ENCODE peak calls at places on chromosomes 6 and 20, in seven cellular contexts. X is PC-3; J is Caco-2; L is pancreas; V is heart right ventricle; H is adrenal gland; A is naive thymus-derived CD4-positive, alpha-beta T cell. R is an unnamed sample. For H3K9me3, the result is how much of the 10 kb centered on the place peaks cover.

GRCh38 chr6:147724454-147724853 is 216.0 kb downstream of the SAMD5 start:
- DNase-seq in X (no peak), J (no peak), L (no peak), V (no peak), H (no peak), A (no peak), R (no peak)

GRCh38 chr6:65468307-65468706 is 238.7 kb downstream of the EYS start:
- DNase-seq in X (no peak), J (no peak), L (no peak), V (no peak), H (no peak), A (no peak), R (no peak)

GRCh38 chr6:43628392-43629103 is 516 bp downstream of the GTPBP2 start:
- DNase-seq in X (peak), J (peak), L (peak), V (peak), H (peak), A (peak), R (peak)

GRCh38 chr6:56244089-56244488 is 3.3 kb downstream of the COL21A1 start:
- DNase-seq in X (no peak), J (no peak), L (no peak), V (no peak), H (no peak), A (no peak), R (no peak)

GRCh38 chr6:125787791-125788190 is 3.0 kb upstream of the NCOA7 start:
- DNase-seq in X (peak), J (no peak), L (no peak), V (no peak), H (no peak), A (no peak), R (no peak)

GRCh38 chr6:108966855-108967755 is 118.9 kb downstream of the ARMC2 start:
- DNase-seq in X (peak), J (no peak), L (no peak), V (peak), H (no peak), A (no peak), R (peak)

GRCh38 chr6:12051861-12052368 is 39.8 kb downstream of the HIVEP1 start:
- DNase-seq in X (no peak), J (no peak), L (no peak), V (no peak), H (no peak), A (peak), R (no peak)

GRCh38 chr20:25227317-25227831 is 20.5 kb upstream of the PYGB start:
- DNase-seq in X (peak), J (no peak), L (no peak), V (peak), H (peak), A (no peak), R (no peak)

GRCh38 chr6:70310063-70310694 is 7.3 kb upstream of the COL9A1 start:
- DNase-seq in X (peak), J (no peak), L (no peak), V (no peak), H (no peak), A (peak), R (no peak)

GRCh38 chr6:47473791-47474351 is 3.7 kb upstream of the CD2AP start:
- DNase-seq in X (peak), J (no peak), L (no peak), V (no peak), H (no peak), A (no peak), R (no peak)

GRCh38 chr6:160160450-160160849 is 38.8 kb downstream of the SLC22A1 start:
- DNase-seq in X (peak), J (no peak), L (no peak), V (no peak), H (no peak), A (no peak), R (no peak)

GRCh38 chr6:86715676-86716075 is 221.7 kb upstream of the HTR1E start:
- DNase-seq in X (peak), J (peak), L (no peak), V (no peak), H (no peak), A (no peak), R (no peak)

GRCh38 chr20:22691369-22692118 is 107.2 kb upstream of the FOXA2 start:
- DNase-seq in X (peak), J (peak), L (peak), V (peak), H (peak), A (peak), R (peak)

GRCh38 chr20:35776513-35777101 is 4.8 kb downstream of the PHF20 start:
- DNase-seq in X (peak), J (no peak), L (peak), V (peak), H (peak), A (no peak), R (peak)

GRCh38 chr20:47535088-47535487 is 33.4 kb downstream of the NCOA3 start:
- DNase-seq in X (no peak), J (peak), L (no peak), V (no peak), H (no peak), A (no peak), R (no peak)

GRCh38 chr20:34579936-34580587 is 21.5 kb downstream of the MAP1LC3A start:
- DNase-seq in X (peak), J (no peak), L (no peak), V (no peak), H (no peak), A (no peak), R (no peak)

GRCh38 chr6:33427585-33428218 is 7.8 kb downstream of the SYNGAP1 start:
- DNase-seq in X (peak), J (no peak), L (peak), V (peak), H (peak), A (peak), R (peak)

GRCh38 chr20:23050847-23051627 is 1.6 kb upstream of the THBD start:
- DNase-seq in X (peak), J (peak), L (peak), V (peak), H (peak), A (no peak), R (peak)

GRCh38 chr6:26175428-26176181 is 88.4 kb downstream of the HFE start:
- DNase-seq in X (peak), J (no peak), L (no peak), V (peak), H (peak), A (peak), R (no peak)

GRCh38 chr6:56570434-56571359 is 72.0 kb downstream of the DST start:
- DNase-seq in X (peak), J (no peak), L (no peak), V (no peak), H (no peak), A (peak), R (no peak)

GRCh38 chr20:9179193-9179802 is 110.4 kb downstream of the PLCB4 start:
- DNase-seq in X (peak), J (no peak), L (no peak), V (no peak), H (no peak), A (no peak), R (no peak)

GRCh38 chr20:59662856-59663512 is 58.6 kb downstream of the PHACTR3 start:
- DNase-seq in X (no peak), J (peak), L (no peak), V (no peak), H (no peak), A (no peak), R (no peak)

GRCh38 chr20:59663513-59663890 is 59.2 kb downstream of the PHACTR3 start:
- DNase-seq in X (no peak), J (no peak), L (no peak), V (no peak), H (no peak), A (no peak), R (no peak)

GRCh38 chr20:59661621-59662020 is 57.3 kb downstream of the PHACTR3 start:
- DNase-seq in X (no peak), J (no peak), L (no peak), V (no peak), H (no peak), A (no peak), R (no peak)

GRCh38 chr20:59661141-59661540 is 56.8 kb downstream of the PHACTR3 start:
- DNase-seq in X (no peak), J (peak), L (no peak), V (no peak), H (no peak), A (no peak), R (no peak)

DNA sequence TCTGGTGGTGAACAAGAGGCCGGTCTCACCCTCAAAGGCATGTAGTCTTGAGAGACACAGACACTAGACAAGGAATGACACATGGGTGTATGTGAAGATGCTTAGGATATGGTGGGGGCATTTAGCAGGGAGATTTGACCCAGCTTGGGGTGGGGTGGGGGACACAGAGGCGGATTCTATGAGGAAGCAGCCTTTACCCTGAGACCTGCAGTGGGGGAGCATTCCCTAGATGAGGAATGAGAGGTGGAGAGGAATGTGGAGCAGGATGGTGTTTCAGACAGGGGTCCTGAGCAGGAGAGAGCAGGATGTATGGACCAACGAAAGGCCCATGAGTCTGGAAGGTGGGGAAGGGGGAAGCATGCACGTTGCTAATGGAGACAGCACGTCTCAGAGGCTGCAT is 57.8 kb downstream of the PHACTR3 start:
- DNase-seq in X (no peak), J (no peak), L (no peak), V (no peak), H (no peak), A (no peak), R (no peak)
- H3K9me3 ChIP-seq in X (under half), J (under half), L (under half), V (under half), H (under half), A (under half), R (under half)

GRCh38 chr6:19050765-19051164 is 663.6 kb downstream of the RNF144B start:
- DNase-seq in X (no peak), J (no peak), L (no peak), V (no peak), H (no peak), A (no peak), R (no peak)
- H3K9me3 ChIP-seq in X (under half), J (under half), L (under half), V (under half), H (under half), A (under half), R (under half)

GRCh38 chr6:143783077-143783476 is 60.1 kb upstream of the LTV1 start:
- DNase-seq in X (no peak), J (no peak), L (no peak), V (no peak), H (no peak), A (no peak), R (no peak)

GRCh38 chr6:143782517-143782916 is 60.6 kb upstream of the LTV1 start:
- DNase-seq in X (no peak), J (no peak), L (no peak), V (no peak), H (no peak), A (no peak), R (no peak)

GRCh38 chr6:143778926-143779325 is 64.2 kb upstream of the LTV1 start:
- DNase-seq in X (no peak), J (no peak), L (no peak), V (no peak), H (no peak), A (no peak), R (no peak)

DNA sequence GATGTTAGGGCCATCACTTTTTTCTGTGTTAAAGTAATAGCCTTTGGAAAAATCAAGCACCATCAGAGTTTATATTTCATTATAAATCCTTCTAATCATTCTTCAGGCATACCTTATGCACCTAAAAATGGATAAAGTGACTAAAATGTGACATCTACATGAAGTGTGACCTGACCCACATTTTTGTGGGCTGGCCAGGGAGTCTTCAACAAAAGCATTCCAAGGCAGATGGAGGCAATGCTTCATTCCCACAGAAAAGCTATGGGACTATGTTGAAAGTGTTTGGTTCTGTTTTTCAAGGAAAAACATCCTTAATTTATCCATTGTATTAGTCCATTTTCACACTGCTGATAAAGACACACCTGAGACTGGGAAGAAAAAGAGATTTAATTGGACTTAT is 58.8 kb upstream of the LTV1 start:
- DNase-seq in X (no peak), J (no peak), L (no peak), V (no peak), H (no peak), A (no peak), R (no peak)
- H3K9me3 ChIP-seq in X (under half), J (under half), L (under half), V (under half), H (under half), A (under half), R (under half)

GRCh38 chr20:59789641-59790040 is 143.8 kb downstream of the SYCP2 start:
- DNase-seq in X (no peak), J (no peak), L (no peak), V (no peak), H (no peak), A (no peak), R (no peak)

GRCh38 chr20:59788811-59789210 is 144.6 kb downstream of the SYCP2 start:
- DNase-seq in X (no peak), J (no peak), L (no peak), V (no peak), H (no peak), A (no peak), R (no peak)

GRCh38 chr20:59787186-59787890 is 146.1 kb downstream of the SYCP2 start:
- DNase-seq in X (no peak), J (peak), L (no peak), V (no peak), H (no peak), A (no peak), R (no peak)

GRCh38 chr20:59785986-59786753 is 147.3 kb downstream of the SYCP2 start:
- DNase-seq in X (peak), J (peak), L (no peak), V (no peak), H (no peak), A (no peak), R (no peak)

GRCh38 chr20:59788196-59788735 is 145.2 kb downstream of the SYCP2 start:
- DNase-seq in X (no peak), J (peak), L (no peak), V (no peak), H (no peak), A (no peak), R (no peak)
- H3K9me3 ChIP-seq in X (under half), J (under half), L (under half), V (under half), H (under half), A (under half), R (under half)

GRCh38 chr6:15947436-15947835 is 181.4 kb upstream of the MYLIP start:
- DNase-seq in X (no peak), J (no peak), L (no peak), V (no peak), H (no peak), A (no peak), R (no peak)
- H3K9me3 ChIP-seq in X (under half), J (under half), L (under half), V (under half), H (under half), A (under half), R (under half)

R was measured in heart left ventricle.